ENCODE peak calls at places on chromosomes 2 and 18, in five cellular contexts. P, S, O, X and E are unnamed samples.
A peak's percentile ranks its signal among the peaks of the same experiment; 100 is the strongest.

GRCh38 chr18:59957957-59958356 is 58.2 kb downstream of the PMAIP1 start:
- DNase-seq in P (peak; percentile 45), S (no peak), O (no peak), X (peak; percentile 96), E (no peak)

GRCh38 chr2:173205375-173205774 is 129.7 kb downstream of the MAP3K20 start:
- DNase-seq in P (no peak), S (no peak), O (no peak), X (no peak), E (no peak)

GRCh38 chr2:238855299-238855698 is 7.4 kb downstream of the TWIST2 start:
- DNase-seq in P (no peak), S (no peak), O (no peak), X (no peak), E (no peak)

GRCh38 chr2:54859416-54859815 is 136.0 kb downstream of the EML6 start:
- DNase-seq in P (no peak), S (no peak), O (no peak), X (no peak), E (no peak)

GRCh38 chr18:77099501-77100370 is 32.8 kb downstream of the MBP start:
- DNase-seq in P (no peak), S (no peak), O (no peak), X (no peak), E (no peak)

GRCh38 chr18:8800445-8800844 is 95.1 kb downstream of the MTCL1 start:
- DNase-seq in P (no peak), S (peak; percentile 91), O (no peak), X (no peak), E (peak; percentile 49)

GRCh38 chr2:30178618-30179404 is 32.0 kb downstream of the YPEL5 start:
- DNase-seq in P (no peak), S (peak; percentile 65), O (no peak), X (no peak), E (no peak)

GRCh38 chr2:134170269-134170668 is 83.6 kb upstream of the MGAT5 start:
- DNase-seq in P (no peak), S (no peak), O (no peak), X (no peak), E (no peak)

GRCh38 chr2:101064868-101065549 is 62.9 kb downstream of the RPL31 start:
- DNase-seq in P (no peak), S (peak; percentile 77), O (no peak), X (peak; percentile 27), E (peak; percentile 85)

GRCh38 chr2:239424337-239425045 is 23.7 kb upstream of the HDAC4 start:
- DNase-seq in P (no peak), S (no peak), O (no peak), X (no peak), E (no peak)

GRCh38 chr2:156329922-156330726 is 2.4 kb downstream of the NR4A2 start:
- DNase-seq in P (no peak), S (no peak), O (no peak), X (no peak), E (no peak)

GRCh38 chr2:217000406-217000805 is 140.5 kb upstream of the TNP1 start:
- DNase-seq in P (no peak), S (no peak), O (no peak), X (no peak), E (no peak)

GRCh38 chr2:3520591-3520990 is 1.3 kb upstream of the ADI1 start:
- DNase-seq in P (no peak), S (no peak), O (no peak), X (no peak), E (no peak)

GRCh38 chr2:71499691-71500090 is 46.3 kb downstream of the DYSF start:
- DNase-seq in P (no peak), S (no peak), O (no peak), X (no peak), E (no peak)

GRCh38 chr2:84293791-84294380 is 165.2 kb downstream of the SUCLG1 start:
- DNase-seq in P (no peak), S (no peak), O (no peak), X (no peak), E (no peak)

GRCh38 chr2:218897394-218898108 is 16.9 kb downstream of the WNT10A start:
- DNase-seq in P (no peak), S (no peak), O (no peak), X (no peak), E (no peak)

GRCh38 chr2:216071452-216071851 is 10.2 kb downstream of the PECR start:
- DNase-seq in P (no peak), S (no peak), O (no peak), X (no peak), E (no peak)

GRCh38 chr18:25329783-25330182 is 22.2 kb downstream of the ZNF521 start:
- DNase-seq in P (no peak), S (no peak), O (no peak), X (no peak), E (no peak)

GRCh38 chr18:58413667-58414628 is 214.9 kb downstream of the ALPK2 start:
- DNase-seq in P (no peak), S (no peak), O (no peak), X (no peak), E (no peak)

GRCh38 chr18:49884959-49885358 is 71.6 kb upstream of the ACAA2 start:
- DNase-seq in P (no peak), S (no peak), O (no peak), X (no peak), E (peak; percentile 63)

GRCh38 chr2:215460682-215461081 is 24.8 kb upstream of the FN1 start:
- DNase-seq in P (no peak), S (no peak), O (no peak), X (no peak), E (no peak)